ENCODE peak calls at places on chromosomes 11 and 22, in eight cellular contexts. J, I, S, V, E, A, R and L are unnamed samples.

GRCh38 chr11:101407324-101407723 is 176.5 kb downstream of the TRPC6 start:
- DNase-seq in J (no peak), I (no peak), S (no peak), V (no peak), E (no peak), A (no peak), R (no peak), L (no peak)

GRCh38 chr22:29799217-29799680 is 32.1 kb downstream of the UQCR10 start:
- DNase-seq in J (no peak), I (no peak), S (no peak), V (no peak), E (no peak), A (peak; percentile 74), R (peak; percentile 83), L (no peak)

GRCh38 chr11:11415786-11416390 is 62.8 kb upstream of the CSNK2A3 start:
- DNase-seq in J (no peak), I (no peak), S (no peak), V (no peak), E (no peak), A (no peak), R (no peak), L (no peak)

GRCh38 chr11:70552441-70553150 is 154.3 kb downstream of the CTTN start:
- DNase-seq in J (peak; percentile 41), I (no peak), S (no peak), V (no peak), E (no peak), A (no peak), R (no peak), L (peak; percentile 91)

GRCh38 chr11:64718780-64719124 is 4.2 kb downstream of the NRXN2 start:
- DNase-seq in J (no peak), I (no peak), S (no peak), V (no peak), E (no peak), A (no peak), R (no peak), L (no peak)

GRCh38 chr11:2794947-2795346 is 90.6 kb downstream of the CDKN1C start:
- DNase-seq in J (no peak), I (no peak), S (no peak), V (no peak), E (no peak), A (peak; percentile 26), R (peak; percentile 8), L (no peak)

GRCh38 chr11:122748968-122749687 is 89.2 kb upstream of the CRTAM start:
- DNase-seq in J (no peak), I (peak; percentile 49), S (no peak), V (peak; percentile 60), E (peak; percentile 76), A (no peak), R (peak; percentile 13), L (no peak)

GRCh38 chr22:22912722-22913253 is 25.2 kb downstream of the IGLL5 start:
- DNase-seq in J (no peak), I (no peak), S (no peak), V (no peak), E (no peak), A (no peak), R (no peak), L (no peak)

GRCh38 chr11:126479178-126479930 is 123.9 kb downstream of the ST3GAL4 start:
- DNase-seq in J (no peak), I (no peak), S (no peak), V (no peak), E (no peak), A (no peak), R (no peak), L (no peak)

GRCh38 chr22:46373166-46373565 is 37.7 kb downstream of the TRMU start:
- DNase-seq in J (peak; percentile 1), I (no peak), S (no peak), V (peak; percentile 27), E (no peak), A (no peak), R (peak; percentile 79), L (no peak)

GRCh38 chr11:73412308-73412707 is 36.1 kb downstream of the RELT start:
- DNase-seq in J (no peak), I (no peak), S (no peak), V (no peak), E (no peak), A (no peak), R (no peak), L (no peak)

GRCh38 chr11:98194611-98195010 is 826.1 kb upstream of the CNTN5 start:
- DNase-seq in J (no peak), I (no peak), S (no peak), V (no peak), E (no peak), A (no peak), R (no peak), L (no peak)

GRCh38 chr11:86484164-86484794 is 109.6 kb downstream of the CCDC81 start:
- DNase-seq in J (peak; percentile 87), I (no peak), S (no peak), V (no peak), E (no peak), A (peak; percentile 93), R (peak; percentile 17), L (no peak)

GRCh38 chr22:37316875-37317371 is 34.6 kb downstream of the CYTH4 start:
- DNase-seq in J (peak; percentile 83), I (peak; percentile 65), S (peak; percentile 68), V (peak; percentile 73), E (peak; percentile 93), A (peak; percentile 87), R (peak; percentile 80), L (peak; percentile 73)

GRCh38 chr11:116167706-116168458 is 604.9 kb downstream of the BUD13 start:
- DNase-seq in J (no peak), I (no peak), S (no peak), V (no peak), E (no peak), A (no peak), R (no peak), L (no peak)

GRCh38 chr11:102733232-102733875 is 8.6 kb upstream of the MMP8 start:
- DNase-seq in J (peak; percentile 82), I (peak; percentile 2), S (peak; percentile 10), V (peak; percentile 12), E (peak; percentile 71), A (peak; percentile 89), R (peak; percentile 65), L (no peak)